ENCODE peak calls at places on chromosomes 6 and 20, in eight cellular contexts. J, P, E, M, Q, L, A and O are unnamed samples.
A peak's percentile ranks its signal among the peaks of the same experiment; 100 is the strongest.

GRCh38 chr6:46032112-46032998 is 16.7 kb upstream of the CLIC5 start:
- DNase-seq in J (no peak), P (no peak), E (no peak), M (no peak), Q (no peak), L (no peak), A (no peak), O (no peak)

GRCh38 chr6:25369043-25369442 is 89.9 kb downstream of the CARMIL1 start:
- DNase-seq in J (peak; percentile 28), P (no peak), E (no peak), M (no peak), Q (no peak), L (no peak), A (no peak), O (no peak)

GRCh38 chr20:47985092-47985850 is 200.0 kb upstream of the SULF2 start:
- DNase-seq in J (no peak), P (no peak), E (no peak), M (peak; percentile 42), Q (no peak), L (peak; percentile 12), A (no peak), O (no peak)

GRCh38 chr6:116408476-116408875 is 37.7 kb downstream of the DSE start:
- DNase-seq in J (no peak), P (no peak), E (no peak), M (no peak), Q (no peak), L (peak; percentile 84), A (no peak), O (no peak)

GRCh38 chr20:23163562-23163961 is 77.4 kb upstream of the CD93 start:
- DNase-seq in J (no peak), P (no peak), E (no peak), M (no peak), Q (no peak), L (no peak), A (no peak), O (no peak)

GRCh38 chr6:151112130-151112529 is 127.6 kb upstream of the AKAP12 start:
- DNase-seq in J (no peak), P (no peak), E (no peak), M (no peak), Q (no peak), L (no peak), A (no peak), O (no peak)

GRCh38 chr6:27839303-27840081 is 72.7 kb downstream of the OR2B2 start:
- DNase-seq in J (peak; percentile 25), P (peak; percentile 61), E (peak; percentile 36), M (peak; percentile 45), Q (no peak), L (peak; percentile 57), A (no peak), O (no peak)

GRCh38 chr6:125809771-125810315 is 19.1 kb downstream of the NCOA7 start:
- DNase-seq in J (no peak), P (no peak), E (no peak), M (no peak), Q (no peak), L (no peak), A (no peak), O (no peak)

GRCh38 chr6:157123245-157123644 is 200.1 kb downstream of the TMEM242 start:
- DNase-seq in J (no peak), P (no peak), E (no peak), M (no peak), Q (no peak), L (no peak), A (no peak), O (no peak)

GRCh38 chr20:1897965-1898464 is 2.8 kb downstream of the SIRPA start:
- DNase-seq in J (no peak), P (peak; percentile 64), E (peak; percentile 54), M (no peak), Q (no peak), L (peak; percentile 78), A (no peak), O (no peak)

GRCh38 chr6:33431880-33432541 is 12.1 kb downstream of the SYNGAP1 start:
- DNase-seq in J (no peak), P (no peak), E (no peak), M (no peak), Q (no peak), L (peak; percentile 36), A (no peak), O (no peak)

GRCh38 chr6:335572-335971 is 43.3 kb downstream of the DUSP22 start:
- DNase-seq in J (no peak), P (no peak), E (no peak), M (no peak), Q (no peak), L (no peak), A (no peak), O (no peak)

GRCh38 chr6:89734526-89734925 is 85.1 kb downstream of the MDN1 start:
- DNase-seq in J (no peak), P (no peak), E (no peak), M (no peak), Q (no peak), L (no peak), A (no peak), O (no peak)

GRCh38 chr6:37059344-37060194 is 54.1 kb downstream of the FGD2 start:
- DNase-seq in J (peak; percentile 46), P (peak; percentile 85), E (no peak), M (peak; percentile 87), Q (peak; percentile 74), L (peak; percentile 19), A (peak; percentile 81), O (peak; percentile 92)

GRCh38 chr6:99241905-99242534 is 107.5 kb downstream of the FAXC start:
- DNase-seq in J (peak; percentile 16), P (no peak), E (peak; percentile 23), M (peak; percentile 36), Q (no peak), L (peak; percentile 38), A (peak; percentile 1), O (peak; percentile 13)

GRCh38 chr6:15389759-15390723 is 144.2 kb downstream of the JARID2 start:
- DNase-seq in J (peak; percentile 32), P (peak; percentile 26), E (peak; percentile 59), M (peak; percentile 52), Q (no peak), L (peak; percentile 64), A (no peak), O (no peak)

GRCh38 chr20:50504231-50504823 is 5.9 kb upstream of the PTPN1 start:
- DNase-seq in J (no peak), P (no peak), E (no peak), M (no peak), Q (no peak), L (no peak), A (no peak), O (peak; percentile 94)
- TF ChIP-seq CTCF in J (no peak), P (peak; percentile 21), E (no peak), M (peak; percentile 53), Q (no peak), L (no peak), A (peak; percentile 1), O (peak; percentile 19)

GRCh38 chr20:4829494-4830211 is 107.9 kb downstream of the PRND start:
- DNase-seq in J (no peak), P (no peak), E (no peak), M (no peak), Q (no peak), L (no peak), A (no peak), O (no peak)

GRCh38 chr20:4832469-4832868 is 110.8 kb downstream of the PRND start:
- DNase-seq in J (no peak), P (no peak), E (no peak), M (no peak), Q (no peak), L (no peak), A (no peak), O (no peak)

GRCh38 chr20:4830212-4830607 is 108.5 kb downstream of the PRND start:
- DNase-seq in J (no peak), P (no peak), E (no peak), M (no peak), Q (no peak), L (no peak), A (no peak), O (no peak)

GRCh38 chr20:4830696-4831095 is 109.0 kb downstream of the PRND start:
- DNase-seq in J (no peak), P (no peak), E (no peak), M (no peak), Q (no peak), L (no peak), A (no peak), O (no peak)

GRCh38 chr20:4828830-4829493 is 107.3 kb downstream of the PRND start:
- DNase-seq in J (no peak), P (no peak), E (no peak), M (no peak), Q (no peak), L (no peak), A (no peak), O (no peak)
- H3K4me3 ChIP-seq in J (no peak overlapping the region), P (no peak overlapping the region), E (no peak overlapping the region), M (no peak overlapping the region), Q (no peak overlapping the region), L (no peak overlapping the region), A (no peak overlapping the region), O (no peak overlapping the region)

DNA sequence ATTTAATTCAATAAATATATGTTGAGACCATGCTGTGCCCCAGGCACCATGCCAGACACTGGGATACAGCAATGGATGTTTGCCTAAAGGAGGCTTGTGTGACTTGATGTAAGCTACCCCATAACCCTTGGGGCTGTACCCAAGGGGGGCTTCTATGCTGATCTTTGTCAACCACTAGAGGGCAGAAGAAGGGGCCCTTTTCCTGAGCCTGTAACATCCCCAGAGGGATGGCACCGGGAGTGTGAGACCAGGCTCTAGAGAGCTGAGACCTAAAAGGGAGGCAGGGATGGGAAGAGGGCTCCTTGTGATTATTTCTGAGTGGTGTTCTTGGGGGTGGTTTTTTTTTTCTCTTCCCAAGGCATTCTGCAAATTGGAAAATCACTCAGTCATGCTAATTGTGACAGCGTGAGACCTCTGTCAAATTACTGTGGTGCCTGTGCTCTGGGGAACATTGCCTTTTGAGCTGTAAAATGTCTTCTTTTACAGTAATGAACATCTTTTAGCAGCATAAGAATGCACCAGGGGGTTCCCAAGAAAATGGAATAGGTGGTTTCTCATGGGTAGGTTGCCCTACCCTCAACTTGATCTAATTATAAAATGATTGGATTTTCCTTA is 138.8 kb upstream of the SLC24A3 start:
- DNase-seq in J (no peak), P (peak; percentile 32), E (no peak), M (peak; percentile 17), Q (no peak), L (peak; percentile 35), A (no peak), O (no peak)
- TF ChIP-seq CTCF in J (no peak), P (peak; percentile 32), E (peak; percentile 23), M (peak; percentile 28), Q (no peak), L (peak; percentile 43), A (no peak), O (peak; percentile 33)

GRCh38 chr20:53706008-53706481 is 112.4 kb upstream of the ZNF217 start:
- DNase-seq in J (no peak), P (no peak), E (no peak), M (no peak), Q (no peak), L (no peak), A (no peak), O (no peak)

GRCh38 chr20:53706511-53707031 is 112.9 kb upstream of the ZNF217 start:
- DNase-seq in J (no peak), P (no peak), E (peak; percentile 32), M (no peak), Q (no peak), L (peak; percentile 82), A (peak; percentile 62), O (no peak)

GRCh38 chr20:53698321-53698978 is 104.8 kb upstream of the ZNF217 start:
- DNase-seq in J (no peak), P (no peak), E (no peak), M (no peak), Q (no peak), L (no peak), A (no peak), O (no peak)

GRCh38 chr20:53699085-53699717 is 105.6 kb upstream of the ZNF217 start:
- DNase-seq in J (no peak), P (no peak), E (no peak), M (no peak), Q (no peak), L (no peak), A (no peak), O (no peak)

GRCh38 chr20:53702617-53703016 is 109.0 kb upstream of the ZNF217 start:
- DNase-seq in J (no peak), P (no peak), E (no peak), M (no peak), Q (no peak), L (no peak), A (no peak), O (no peak)
- H3K4me3 ChIP-seq in J (no peak overlapping the region), P (no peak overlapping the region), E (no peak overlapping the region), M (no peak overlapping the region), Q (no peak overlapping the region), L (no peak overlapping the region), A (no peak overlapping the region), O (no peak overlapping the region)